ENCODE peak calls at places on chromosomes 11 and 22, in four cellular contexts. M is CD8-positive, alpha-beta T cell; V is psoas muscle; T is stomach. J is an unnamed sample. For H3K27me3 and H3K4me1, the result is how much of the 10 kb centered on the place peaks cover.

GRCh38 chr11:11078344-11078743 is 220.5 kb upstream of the ZBED5 start:
- DNase-seq in M (no peak), V (no peak), T (no peak), J (no peak)

GRCh38 chr22:46661221-46661851 is 41.1 kb downstream of the GRAMD4 start:
- DNase-seq in M (peak), V (no peak), T (no peak), J (no peak)

GRCh38 chr11:69380921-69381581 is 87.1 kb downstream of the MYEOV start:
- DNase-seq in M (no peak), V (peak), T (peak), J (peak)

GRCh38 chr22:30675436-30675835 is 7.8 kb upstream of the DUSP18 start:
- DNase-seq in M (no peak), V (no peak), T (no peak), J (no peak)

GRCh38 chr22:43166132-43166930 is 15.0 kb downstream of the TSPO start:
- DNase-seq in M (no peak), V (no peak), T (no peak), J (no peak)

GRCh38 chr11:48081151-48082010 is 101.0 kb downstream of the PTPRJ start:
- DNase-seq in M (peak), V (peak), T (no peak), J (no peak)

GRCh38 chr11:10413268-10413667 is 41.8 kb upstream of the AMPD3 start:
- DNase-seq in M (peak), V (no peak), T (no peak), J (no peak)

GRCh38 chr11:35683728-35684339 is 21.3 kb downstream of the TRIM44 start:
- DNase-seq in M (no peak), V (no peak), T (no peak), J (no peak)

GRCh38 chr11:134349802-134350355 is 18.1 kb downstream of the GLB1L2 start:
- DNase-seq in M (no peak), V (no peak), T (no peak), J (peak)

GRCh38 chr11:35173011-35173511 is 34.1 kb downstream of the CD44 start:
- DNase-seq in M (no peak), V (no peak), T (peak), J (no peak)

GRCh38 chr22:44108806-44109385 is 71.8 kb upstream of the PARVG start:
- DNase-seq in M (no peak), V (peak), T (no peak), J (no peak)

DNA sequence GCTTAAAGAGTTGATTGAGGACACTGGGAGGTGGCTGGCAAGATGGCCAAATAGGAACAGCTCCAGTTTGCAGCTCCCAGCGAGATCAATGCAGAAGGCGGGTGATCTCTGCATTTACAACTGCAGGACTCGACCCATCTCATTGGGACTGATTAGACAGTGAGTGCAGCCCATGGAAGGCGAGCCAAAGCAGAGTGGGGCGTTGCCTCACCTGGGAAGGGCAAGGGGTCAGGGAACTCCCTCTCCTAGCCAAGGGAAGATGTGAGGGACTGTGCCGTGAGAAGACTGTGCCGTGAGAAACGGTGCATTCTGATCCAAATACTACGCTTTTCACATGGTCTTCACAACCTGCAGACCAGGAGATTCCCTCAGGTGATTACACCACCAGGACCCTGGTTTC is 36.4 kb downstream of the ARHGAP32 start:
- DNase-seq in M (no peak), V (no peak), T (no peak), J (no peak)
- H3K27me3 ChIP-seq in M (under half), V (under half), T (under half), J (under half)

DNA sequence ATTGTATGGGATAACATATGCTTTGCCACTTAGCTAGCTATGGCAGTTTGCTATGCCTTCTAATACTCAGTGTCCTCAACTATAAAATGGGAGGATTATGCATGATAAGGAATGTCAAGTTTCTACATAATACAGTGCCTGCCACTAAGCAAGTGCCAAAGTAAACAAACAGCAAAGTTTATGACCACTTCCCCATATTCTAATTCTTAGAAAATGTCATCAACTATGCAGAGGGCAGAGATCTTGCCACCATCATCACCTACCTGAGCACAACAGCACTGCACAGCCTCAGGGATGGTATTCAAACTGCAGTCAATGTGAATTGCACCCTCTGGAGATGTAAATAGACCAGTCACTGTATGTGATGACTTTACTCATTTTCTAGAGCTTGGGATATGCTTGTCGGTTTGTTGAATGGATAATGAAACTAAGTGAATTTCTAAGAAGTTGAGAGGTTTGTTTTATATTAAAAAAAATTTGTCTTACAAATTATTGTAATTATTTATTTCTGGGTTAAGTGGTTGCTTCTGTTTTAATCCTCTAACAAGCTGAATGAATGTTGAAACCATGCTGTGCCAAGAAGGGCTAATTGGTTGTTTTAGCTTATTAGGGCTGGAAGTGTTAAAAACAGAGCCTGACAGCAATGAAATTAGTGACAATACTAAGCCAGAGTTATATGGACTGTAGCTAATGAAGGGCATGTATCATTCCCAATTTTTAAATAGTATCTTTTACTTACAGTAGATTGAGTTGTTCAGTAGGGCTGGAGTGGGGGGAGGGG is 398.4 kb downstream of the CNTN5 start:
- DNase-seq in M (no peak), V (no peak), T (no peak), J (no peak)
- H3K4me1 ChIP-seq in M (under half), V (under half), T (under half), J (under half)

GRCh38 chr11:104151404-104152204 is 12.3 kb downstream of the PDGFD start:
- DNase-seq in M (no peak), V (no peak), T (no peak), J (no peak)
- H3K4me3 ChIP-seq in M (no peak), V (no peak), T (no peak), J (no peak)

DNA sequence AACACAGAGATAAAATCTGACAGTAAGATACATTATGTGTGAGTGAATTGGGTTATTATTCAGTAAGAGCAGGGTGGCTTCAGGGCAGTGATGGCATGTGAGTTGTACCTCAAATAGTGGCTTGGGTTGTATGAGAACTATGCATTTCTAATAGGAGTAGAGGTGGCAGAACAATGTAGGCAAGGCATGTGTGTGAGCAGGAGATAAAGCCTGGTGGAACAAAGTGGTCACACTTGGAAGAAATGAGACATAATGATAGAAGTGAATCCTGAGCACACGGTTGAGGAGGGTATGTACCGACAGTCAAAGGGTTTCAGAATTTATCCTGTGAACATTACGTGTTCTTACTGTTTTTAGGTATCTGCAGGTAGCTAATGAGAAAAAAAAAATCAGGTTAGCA is 159.3 kb downstream of the CASP12 start:
- DNase-seq in M (no peak), V (no peak), T (no peak), J (no peak)
- H3K27me3 ChIP-seq in M (under half), V (under half), T (under half), J (under half)

GRCh38 chr11:96340555-96340885 is 2.5 kb downstream of the MAML2 start:
- DNase-seq in M (no peak), V (no peak), T (no peak), J (no peak)
- H3K4me1 ChIP-seq in M (under half), V (under half), T (half or more), J (under half)

J was measured in pancreas.